ENCODE peak calls at places on chromosomes 4 and X, in five cellular contexts. X is H7; A is NCI-H2029; L is central memory CD4-positive, alpha-beta T cell; B is A172. M is an unnamed sample.

GRCh38 chr4:173272987-173273386 is 61.2 kb downstream of the HMGB2 start:
- DNase-seq in L (no peak), B (peak; percentile 6), X (no peak), A (no peak), M (no peak)

GRCh38 chr4:78551420-78552351 is at the start of gene ANXA3:
- DNase-seq in A (no peak), X (peak; percentile 93), L (no peak), B (no peak), M (no peak)

GRCh38 chr4:2285665-2286381 is 23.9 kb upstream of the MXD4 start:
- DNase-seq in L (no peak), A (no peak), X (no peak), B (no peak), M (no peak)

GRCh38 chr4:125123710-125124109 is 191.0 kb upstream of the FAT4 start:
- DNase-seq in X (no peak), L (no peak), B (no peak), A (no peak), M (no peak)

GRCh38 chr4:53121304-53121865 is 244.5 kb downstream of the SCFD2 start:
- DNase-seq in A (no peak), B (no peak), L (no peak), X (no peak), M (no peak)

GRCh38 chr4:622071-622995 is 3.0 kb upstream of the PDE6B start:
- DNase-seq in B (no peak), A (no peak), L (no peak), X (peak; percentile 34), M (no peak)

GRCh38 chrX:77118686-77119085 is 328.5 kb upstream of the FGF16 start:
- DNase-seq in L (no peak), X (no peak), A (no peak), B (no peak), M (no peak)

GRCh38 chr4:106444557-106444956 is 76.0 kb upstream of the GIMD1 start:
- DNase-seq in X (no peak), B (peak; percentile 1), L (no peak), A (no peak), M (no peak)

GRCh38 chr4:82268050-82268825 is 105.6 kb downstream of the HNRNPD start:
- DNase-seq in A (peak; percentile 57), B (peak; percentile 44), L (peak; percentile 37), X (peak; percentile 60), M (peak; percentile 5)

GRCh38 chr4:129994715-129995114 is 898.8 kb downstream of the C4orf33 start:
- DNase-seq in A (no peak), X (no peak), B (no peak), L (no peak), M (no peak)

GRCh38 chr4:153773236-153773690 is 13.4 kb upstream of the RNF175 start:
- DNase-seq in L (no peak), X (peak; percentile 71), A (no peak), B (no peak), M (no peak)

GRCh38 chr4:169404959-169405358 is 134.2 kb upstream of the SH3RF1 start:
- DNase-seq in A (peak; percentile 3), B (no peak), X (peak; percentile 10), L (no peak), M (no peak)

GRCh38 chr4:99447079-99447478 is 11.9 kb upstream of the ADH7 start:
- DNase-seq in X (peak; percentile 15), L (no peak), B (peak; percentile 83), A (no peak), M (no peak)